ENCODE peak calls at places on chromosomes 4 and X, in four cellular contexts. One of them, this sample, is unnamed. For H3K4me1 and H3K36me3, the result is how much of the 10 kb centered on the place peaks cover.

GRCh38 chrX:123927845-123928244 is 33.7 kb upstream of the STAG2 start:
- DNase-seq in heart right ventricle: no peak
- DNase-seq in suprapubic skin: no peak
- DNase-seq in stomach: no peak
- DNase-seq in this sample: no peak

GRCh38 chr4:8390604-8391003 is 49.9 kb downstream of the ACOX3 start:
- DNase-seq in suprapubic skin: no peak
- DNase-seq in heart right ventricle: no peak
- DNase-seq in stomach: no peak
- DNase-seq in this sample: no peak

GRCh38 chrX:76148753-76149152 is 24.1 kb upstream of the PBDC1 start:
- DNase-seq in heart right ventricle: peak
- DNase-seq in suprapubic skin: no peak
- DNase-seq in stomach: no peak
- DNase-seq in this sample: peak

GRCh38 chr4:98482847-98483806 is 175.3 kb downstream of the TSPAN5 start:
- DNase-seq in stomach: no peak
- DNase-seq in suprapubic skin: no peak
- DNase-seq in heart right ventricle: no peak
- DNase-seq in this sample: no peak

GRCh38 chrX:25968920-25969319 is 169.2 kb upstream of the MAGEB18 start:
- DNase-seq in suprapubic skin: no peak
- DNase-seq in stomach: no peak
- DNase-seq in heart right ventricle: no peak
- DNase-seq in this sample: no peak

GRCh38 chr4:108596389-108596788 is 24.0 kb upstream of the RPL34 start:
- DNase-seq in suprapubic skin: no peak
- DNase-seq in stomach: no peak
- DNase-seq in heart right ventricle: no peak
- DNase-seq in this sample: no peak

GRCh38 chrX:77114501-77114900 is 332.7 kb upstream of the FGF16 start:
- DNase-seq in stomach: no peak
- DNase-seq in heart right ventricle: no peak
- DNase-seq in suprapubic skin: no peak
- DNase-seq in this sample: no peak

GRCh38 chr4:154577324-154577723 is 13.2 kb downstream of the FGA start:
- DNase-seq in heart right ventricle: no peak
- DNase-seq in stomach: no peak
- DNase-seq in suprapubic skin: no peak
- DNase-seq in this sample: no peak

GRCh38 chrX:40080896-40081678 is 16.7 kb downstream of the BCOR start:
- DNase-seq in suprapubic skin: no peak
- DNase-seq in stomach: no peak
- DNase-seq in heart right ventricle: no peak
- DNase-seq in this sample: no peak

GRCh38 chr4:94665500-94666398 is 92.0 kb upstream of the BMPR1B start:
- DNase-seq in heart right ventricle: no peak
- DNase-seq in suprapubic skin: no peak
- DNase-seq in stomach: no peak
- DNase-seq in this sample: no peak

GRCh38 chr4:82017680-82018079 is 356.1 kb downstream of the HNRNPD start:
- DNase-seq in suprapubic skin: no peak
- DNase-seq in stomach: no peak
- DNase-seq in heart right ventricle: no peak
- DNase-seq in this sample: no peak

GRCh38 chr4:140743194-140743931 is 12.8 kb downstream of the TBC1D9 start:
- DNase-seq in heart right ventricle: no peak
- DNase-seq in stomach: no peak
- DNase-seq in suprapubic skin: no peak
- DNase-seq in this sample: no peak

GRCh38 chr4:146255874-146256273 is 41.5 kb downstream of the REELD1 start:
- DNase-seq in heart right ventricle: no peak
- DNase-seq in stomach: no peak
- DNase-seq in suprapubic skin: no peak
- DNase-seq in this sample: no peak

GRCh38 chr4:118327554-118328241 is 25.1 kb downstream of the PRSS12 start:
- DNase-seq in suprapubic skin: no peak
- DNase-seq in heart right ventricle: no peak
- DNase-seq in stomach: no peak
- DNase-seq in this sample: no peak

GRCh38 chrX:115330498-115331138 is 41.1 kb downstream of the LUZP4 start:
- DNase-seq in heart right ventricle: no peak
- DNase-seq in suprapubic skin: no peak
- DNase-seq in stomach: no peak
- DNase-seq in this sample: no peak

GRCh38 chr4:99887837-99888236 is 6.4 kb downstream of the LAMTOR3 start:
- DNase-seq in heart right ventricle: no peak
- DNase-seq in suprapubic skin: no peak
- DNase-seq in stomach: no peak
- DNase-seq in this sample: no peak

GRCh38 chrX:40152173-40152705 is 54.5 kb upstream of the BCOR start:
- DNase-seq in suprapubic skin: no peak
- DNase-seq in heart right ventricle: peak
- DNase-seq in stomach: peak
- DNase-seq in this sample: peak

GRCh38 chr4:167379433-167379832 is 145.1 kb upstream of the SPOCK3 start:
- DNase-seq in suprapubic skin: no peak
- DNase-seq in stomach: no peak
- DNase-seq in heart right ventricle: no peak
- DNase-seq in this sample: no peak

GRCh38 chr4:151801547-151802516 is 41.0 kb upstream of the GATB start:
- DNase-seq in stomach: peak
- DNase-seq in heart right ventricle: no peak
- DNase-seq in suprapubic skin: no peak
- DNase-seq in this sample: no peak

GRCh38 chrX:50147972-50148371 is 52.8 kb downstream of the AKAP4 start:
- DNase-seq in suprapubic skin: no peak
- DNase-seq in stomach: no peak
- DNase-seq in heart right ventricle: no peak
- DNase-seq in this sample: no peak

GRCh38 chr4:1727117-1728031 is 6.1 kb downstream of the TACC3 start:
- DNase-seq in suprapubic skin: no peak
- DNase-seq in heart right ventricle: peak
- DNase-seq in stomach: peak
- DNase-seq in this sample: peak

GRCh38 chrX:111837226-111837625 is 38.8 kb upstream of the TRPC5OS start:
- DNase-seq in stomach: no peak
- DNase-seq in suprapubic skin: no peak
- DNase-seq in heart right ventricle: no peak
- DNase-seq in this sample: no peak

GRCh38 chrX:1476682-1477081 is 24.0 kb upstream of the ASMTL start:
- DNase-seq in stomach: no peak
- DNase-seq in heart right ventricle: no peak
- DNase-seq in suprapubic skin: no peak
- DNase-seq in this sample: no peak

GRCh38 chr4:7979652-7979968 is 39.9 kb upstream of the AFAP1 start:
- DNase-seq in heart right ventricle: no peak
- DNase-seq in suprapubic skin: no peak
- DNase-seq in stomach: no peak
- DNase-seq in this sample: no peak

GRCh38 chr4:157204634-157205244 is 15.8 kb upstream of the GRIA2 start:
- DNase-seq in heart right ventricle: peak
- DNase-seq in suprapubic skin: no peak
- DNase-seq in stomach: no peak
- DNase-seq in this sample: peak

GRCh38 chr4:864456-865120 is 38.7 kb upstream of the CPLX1 start:
- DNase-seq in stomach: no peak
- DNase-seq in heart right ventricle: no peak
- DNase-seq in suprapubic skin: no peak
- DNase-seq in this sample: no peak

GRCh38 chrX:71147496-71148277 is 3.0 kb downstream of the NLGN3 start:
- DNase-seq in stomach: no peak
- DNase-seq in suprapubic skin: no peak
- DNase-seq in heart right ventricle: no peak
- DNase-seq in this sample: no peak

GRCh38 chrX:149513713-149514427 is 8.8 kb upstream of the IDS start:
- DNase-seq in suprapubic skin: no peak
- DNase-seq in stomach: no peak
- DNase-seq in heart right ventricle: no peak
- DNase-seq in this sample: no peak

GRCh38 chrX:149512225-149512885 is 7.2 kb upstream of the IDS start:
- DNase-seq in suprapubic skin: no peak
- DNase-seq in stomach: peak
- DNase-seq in heart right ventricle: no peak
- DNase-seq in this sample: peak

GRCh38 chrX:149508467-149508866 is 3.4 kb upstream of the IDS start:
- DNase-seq in suprapubic skin: no peak
- DNase-seq in heart right ventricle: no peak
- DNase-seq in stomach: no peak
- DNase-seq in this sample: no peak

GRCh38 chrX:149511081-149511480 is 6.0 kb upstream of the IDS start:
- DNase-seq in suprapubic skin: no peak
- DNase-seq in stomach: no peak
- DNase-seq in heart right ventricle: no peak
- DNase-seq in this sample: no peak

GRCh38 chrX:149510386-149510785 is 5.3 kb upstream of the IDS start:
- DNase-seq in heart right ventricle: no peak
- DNase-seq in suprapubic skin: no peak
- DNase-seq in stomach: no peak
- DNase-seq in this sample: no peak
- TF ChIP-seq CTCF in heart right ventricle: no peak
- TF ChIP-seq CTCF in suprapubic skin: no peak
- TF ChIP-seq CTCF in stomach: no peak
- TF ChIP-seq CTCF in this sample: no peak

GRCh38 chrX:79161655-79162054 is 17.2 kb downstream of the GPR174 start:
- DNase-seq in suprapubic skin: no peak
- DNase-seq in stomach: no peak
- DNase-seq in heart right ventricle: no peak
- DNase-seq in this sample: no peak
- H3K4me1 ChIP-seq in suprapubic skin: under half
- H3K4me1 ChIP-seq in stomach: under half
- H3K4me1 ChIP-seq in heart right ventricle: under half
- H3K4me1 ChIP-seq in this sample: under half

GRCh38 chrX:2715066-2715600 is 24.0 kb downstream of the CD99 start:
- DNase-seq in heart right ventricle: no peak
- DNase-seq in stomach: no peak
- DNase-seq in suprapubic skin: no peak
- DNase-seq in this sample: no peak
- H3K36me3 ChIP-seq in heart right ventricle: half or more
- H3K36me3 ChIP-seq in stomach: half or more
- H3K36me3 ChIP-seq in suprapubic skin: half or more
- H3K36me3 ChIP-seq in this sample: under half

GRCh38 chr4:10715696-10716095 is 31.1 kb upstream of the CLNK start:
- DNase-seq in heart right ventricle: no peak
- DNase-seq in stomach: no peak
- DNase-seq in suprapubic skin: no peak
- DNase-seq in this sample: no peak

GRCh38 chr4:10721616-10722015 is 37.0 kb upstream of the CLNK start:
- DNase-seq in suprapubic skin: no peak
- DNase-seq in stomach: no peak
- DNase-seq in heart right ventricle: no peak
- DNase-seq in this sample: no peak

GRCh38 chr4:10715135-10715534 is 30.6 kb upstream of the CLNK start:
- DNase-seq in stomach: no peak
- DNase-seq in heart right ventricle: no peak
- DNase-seq in suprapubic skin: no peak
- DNase-seq in this sample: no peak

GRCh38 chr4:10716163-10716562 is 31.6 kb upstream of the CLNK start:
- DNase-seq in stomach: no peak
- DNase-seq in suprapubic skin: no peak
- DNase-seq in heart right ventricle: no peak
- DNase-seq in this sample: no peak
- TF ChIP-seq CTCF in stomach: no peak
- TF ChIP-seq CTCF in suprapubic skin: no peak
- TF ChIP-seq CTCF in heart right ventricle: no peak
- TF ChIP-seq CTCF in this sample: no peak

DNA sequence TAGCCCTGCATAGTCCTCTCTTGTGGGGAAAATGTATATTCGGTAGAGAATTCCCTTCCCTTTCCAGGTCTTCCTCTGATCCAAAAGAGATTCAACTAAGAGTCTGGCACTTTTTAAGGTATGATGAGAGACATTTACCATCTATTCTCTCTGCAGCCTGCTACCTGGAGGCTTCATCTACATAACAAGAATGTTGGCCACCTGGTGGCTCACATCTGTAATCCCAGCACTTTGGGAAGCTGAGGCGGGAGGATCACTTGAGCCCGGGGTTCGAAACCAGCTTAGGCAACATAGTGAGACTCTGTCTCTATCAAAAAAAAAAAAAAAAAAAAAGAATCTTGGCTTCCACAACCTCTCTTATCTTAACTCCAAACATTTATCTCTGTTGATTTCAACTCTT is 40.4 kb upstream of the NOCT start:
- DNase-seq in heart right ventricle: no peak
- DNase-seq in suprapubic skin: no peak
- DNase-seq in stomach: no peak
- DNase-seq in this sample: no peak
- H3K4me1 ChIP-seq in heart right ventricle: under half
- H3K4me1 ChIP-seq in suprapubic skin: under half
- H3K4me1 ChIP-seq in stomach: under half
- H3K4me1 ChIP-seq in this sample: under half

GRCh38 chr4:185359767-185360446 is 35.8 kb downstream of the LRP2BP start:
- DNase-seq in stomach: no peak
- DNase-seq in heart right ventricle: no peak
- DNase-seq in suprapubic skin: no peak
- DNase-seq in this sample: no peak

GRCh38 chr4:185361872-185362271 is 33.9 kb downstream of the LRP2BP start:
- DNase-seq in suprapubic skin: no peak
- DNase-seq in stomach: no peak
- DNase-seq in heart right ventricle: no peak
- DNase-seq in this sample: no peak

GRCh38 chr4:185358514-185359433 is 37.0 kb downstream of the LRP2BP start:
- DNase-seq in heart right ventricle: no peak
- DNase-seq in stomach: no peak
- DNase-seq in suprapubic skin: no peak
- DNase-seq in this sample: no peak

GRCh38 chr4:185357220-185357619 is 38.5 kb downstream of the LRP2BP start:
- DNase-seq in suprapubic skin: no peak
- DNase-seq in stomach: no peak
- DNase-seq in heart right ventricle: no peak
- DNase-seq in this sample: no peak

DNA sequence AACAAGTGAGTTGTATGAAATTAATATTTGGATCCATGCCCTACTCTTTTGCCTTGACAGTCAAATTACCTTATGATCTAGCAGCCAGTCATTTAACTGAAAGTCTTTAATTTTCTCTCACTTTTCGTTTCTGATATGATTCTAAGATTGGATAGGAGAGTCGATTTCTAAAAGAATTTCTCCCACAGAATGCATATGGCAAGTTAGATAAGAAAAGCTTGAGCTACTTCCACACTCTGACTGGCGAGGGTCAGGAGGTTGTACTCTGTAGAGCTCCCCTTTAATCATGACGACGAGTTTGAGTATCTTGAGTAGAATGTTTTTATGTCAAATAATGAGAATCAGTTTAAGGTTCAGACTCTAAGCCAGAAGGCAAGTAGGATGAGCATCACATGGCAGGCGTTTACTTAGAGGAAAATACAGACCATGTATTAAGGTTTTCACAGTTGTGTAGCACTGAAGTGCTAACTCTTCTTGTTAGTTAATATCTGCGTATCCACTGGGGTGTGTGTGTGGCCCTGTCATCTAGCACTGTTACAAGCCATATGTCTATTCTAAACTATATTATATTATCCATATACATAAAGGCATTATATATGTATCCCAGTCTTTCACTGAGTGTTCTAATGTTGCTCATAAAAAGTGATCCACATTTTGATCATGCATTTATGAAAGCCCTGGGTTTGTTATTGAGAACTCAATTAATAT is 37.8 kb downstream of the LRP2BP start:
- DNase-seq in heart right ventricle: no peak
- DNase-seq in stomach: no peak
- DNase-seq in suprapubic skin: no peak
- DNase-seq in this sample: no peak
- H3K36me3 ChIP-seq in heart right ventricle: half or more
- H3K36me3 ChIP-seq in stomach: under half
- H3K36me3 ChIP-seq in suprapubic skin: under half
- H3K36me3 ChIP-seq in this sample: under half

This sample was measured in upper lobe of left lung.